ENCODE peak calls at places on chromosomes 11 and 22, in seven cellular contexts. One of them, this sample, is unnamed.
A peak's percentile ranks its signal among the peaks of the same experiment; 100 is the strongest.

GRCh38 chr11:16809901-16810668 is 71.6 kb downstream of the C11orf58 start:
- DNase-seq in AML-193: no peak
- DNase-seq in RPMI8226: no peak
- DNase-seq in GM04504: no peak
- DNase-seq in posterior vena cava: no peak
- DNase-seq in NCI-H2081: peak; percentile 17
- DNase-seq in neuronal stem cell: no peak
- DNase-seq in this sample: peak; percentile 82

GRCh38 chr11:60985991-60986915 is 14.8 kb downstream of the CD6 start:
- DNase-seq in NCI-H2081: no peak
- DNase-seq in neuronal stem cell: no peak
- DNase-seq in GM04504: no peak
- DNase-seq in RPMI8226: peak; percentile 92
- DNase-seq in AML-193: no peak
- DNase-seq in posterior vena cava: no peak
- DNase-seq in this sample: no peak

GRCh38 chr11:20474176-20474950 is 86.8 kb downstream of the PRMT3 start:
- DNase-seq in AML-193: no peak
- DNase-seq in RPMI8226: no peak
- DNase-seq in GM04504: no peak
- DNase-seq in posterior vena cava: no peak
- DNase-seq in NCI-H2081: no peak
- DNase-seq in neuronal stem cell: no peak
- DNase-seq in this sample: no peak

GRCh38 chr11:26112190-26112715 is 219.7 kb upstream of the ANO3 start:
- DNase-seq in NCI-H2081: no peak
- DNase-seq in RPMI8226: no peak
- DNase-seq in neuronal stem cell: no peak
- DNase-seq in AML-193: no peak
- DNase-seq in posterior vena cava: no peak
- DNase-seq in GM04504: no peak
- DNase-seq in this sample: no peak

GRCh38 chr11:107970049-107970448 is 38.6 kb upstream of the CUL5 start:
- DNase-seq in GM04504: no peak
- DNase-seq in RPMI8226: no peak
- DNase-seq in neuronal stem cell: no peak
- DNase-seq in posterior vena cava: no peak
- DNase-seq in AML-193: no peak
- DNase-seq in NCI-H2081: no peak
- DNase-seq in this sample: no peak

GRCh38 chr11:73269353-73270088 is 2.6 kb upstream of the P2RY6 start:
- DNase-seq in AML-193: no peak
- DNase-seq in GM04504: no peak
- DNase-seq in posterior vena cava: peak; percentile 64
- DNase-seq in RPMI8226: peak; percentile 39
- DNase-seq in neuronal stem cell: no peak
- DNase-seq in NCI-H2081: no peak
- DNase-seq in this sample: peak; percentile 82

GRCh38 chr11:86067230-86068137 is 1.4 kb downstream of the PICALM start:
- DNase-seq in AML-193: peak; percentile 72
- DNase-seq in RPMI8226: peak; percentile 32
- DNase-seq in posterior vena cava: no peak
- DNase-seq in neuronal stem cell: no peak
- DNase-seq in GM04504: no peak
- DNase-seq in NCI-H2081: no peak
- DNase-seq in this sample: no peak

GRCh38 chr22:39215430-39216142 is 29.2 kb downstream of the PDGFB start:
- DNase-seq in GM04504: no peak
- DNase-seq in NCI-H2081: no peak
- DNase-seq in AML-193: no peak
- DNase-seq in RPMI8226: no peak
- DNase-seq in posterior vena cava: peak; percentile 45
- DNase-seq in neuronal stem cell: no peak
- DNase-seq in this sample: peak; percentile 49

GRCh38 chr22:50105529-50106100 is 15.8 kb downstream of the MOV10L1 start:
- DNase-seq in NCI-H2081: no peak
- DNase-seq in posterior vena cava: peak; percentile 43
- DNase-seq in GM04504: no peak
- DNase-seq in AML-193: peak; percentile 30
- DNase-seq in neuronal stem cell: no peak
- DNase-seq in RPMI8226: peak; percentile 88
- DNase-seq in this sample: no peak

GRCh38 chr11:75204685-75205667 is 35.6 kb upstream of the TPBGL start:
- DNase-seq in NCI-H2081: peak; percentile 55
- DNase-seq in posterior vena cava: peak; percentile 96
- DNase-seq in AML-193: peak; percentile 65
- DNase-seq in RPMI8226: peak; percentile 92
- DNase-seq in neuronal stem cell: peak; percentile 84
- DNase-seq in GM04504: peak; percentile 54
- DNase-seq in this sample: no peak

GRCh38 chr11:8363924-8364323 is 100.2 kb upstream of the LMO1 start:
- DNase-seq in posterior vena cava: peak; percentile 71
- DNase-seq in RPMI8226: no peak
- DNase-seq in AML-193: no peak
- DNase-seq in NCI-H2081: no peak
- DNase-seq in neuronal stem cell: no peak
- DNase-seq in GM04504: no peak
- DNase-seq in this sample: no peak

GRCh38 chr11:46352063-46352841 is 5.0 kb downstream of the DGKZ start:
- DNase-seq in GM04504: no peak
- DNase-seq in neuronal stem cell: no peak
- DNase-seq in NCI-H2081: peak; percentile 29
- DNase-seq in posterior vena cava: peak; percentile 89
- DNase-seq in RPMI8226: no peak
- DNase-seq in AML-193: no peak
- DNase-seq in this sample: no peak

GRCh38 chr11:37811349-37811748 is 1213.3 kb upstream of the RAG2 start:
- DNase-seq in neuronal stem cell: no peak
- DNase-seq in AML-193: no peak
- DNase-seq in NCI-H2081: no peak
- DNase-seq in GM04504: no peak
- DNase-seq in posterior vena cava: peak; percentile 48
- DNase-seq in RPMI8226: no peak
- DNase-seq in this sample: no peak

GRCh38 chr22:46414704-46415103 is 79.2 kb downstream of the TRMU start:
- DNase-seq in posterior vena cava: no peak
- DNase-seq in AML-193: no peak
- DNase-seq in neuronal stem cell: no peak
- DNase-seq in GM04504: no peak
- DNase-seq in RPMI8226: no peak
- DNase-seq in NCI-H2081: no peak
- DNase-seq in this sample: no peak

GRCh38 chr11:1564535-1565172 is 7.4 kb downstream of the DUSP8 start:
- DNase-seq in neuronal stem cell: peak; percentile 56
- DNase-seq in NCI-H2081: peak; percentile 27
- DNase-seq in posterior vena cava: no peak
- DNase-seq in RPMI8226: peak; percentile 75
- DNase-seq in AML-193: no peak
- DNase-seq in GM04504: no peak
- DNase-seq in this sample: no peak

GRCh38 chr11:43547900-43548381 is 132.6 kb upstream of the HSD17B12 start:
- DNase-seq in GM04504: no peak
- DNase-seq in posterior vena cava: peak; percentile 81
- DNase-seq in AML-193: no peak
- DNase-seq in neuronal stem cell: no peak
- DNase-seq in NCI-H2081: peak; percentile 5
- DNase-seq in RPMI8226: no peak
- DNase-seq in this sample: no peak

GRCh38 chr22:27820896-27821866 is 19.6 kb upstream of the MN1 start:
- DNase-seq in AML-193: no peak
- DNase-seq in posterior vena cava: no peak
- DNase-seq in neuronal stem cell: no peak
- DNase-seq in GM04504: no peak
- DNase-seq in NCI-H2081: no peak
- DNase-seq in RPMI8226: no peak
- DNase-seq in this sample: no peak

GRCh38 chr11:87437133-87437843 is 399.6 kb downstream of the TMEM135 start:
- DNase-seq in posterior vena cava: no peak
- DNase-seq in AML-193: no peak
- DNase-seq in GM04504: no peak
- DNase-seq in RPMI8226: no peak
- DNase-seq in NCI-H2081: no peak
- DNase-seq in neuronal stem cell: no peak
- DNase-seq in this sample: no peak

GRCh38 chr11:6357222-6357621 is 33.1 kb upstream of the SMPD1 start:
- DNase-seq in RPMI8226: no peak
- DNase-seq in neuronal stem cell: no peak
- DNase-seq in AML-193: no peak
- DNase-seq in posterior vena cava: peak; percentile 93
- DNase-seq in NCI-H2081: no peak
- DNase-seq in GM04504: peak; percentile 73
- DNase-seq in this sample: no peak

GRCh38 chr11:81674211-81674610 is 1059.5 kb downstream of the FAM181B start:
- DNase-seq in GM04504: no peak
- DNase-seq in RPMI8226: no peak
- DNase-seq in NCI-H2081: no peak
- DNase-seq in AML-193: no peak
- DNase-seq in neuronal stem cell: no peak
- DNase-seq in posterior vena cava: no peak
- DNase-seq in this sample: no peak

GRCh38 chr11:3135491-3136440 is 29.3 kb downstream of the OSBPL5 start:
- DNase-seq in RPMI8226: no peak
- DNase-seq in NCI-H2081: no peak
- DNase-seq in GM04504: no peak
- DNase-seq in AML-193: no peak
- DNase-seq in neuronal stem cell: peak; percentile 55
- DNase-seq in posterior vena cava: peak; percentile 72
- DNase-seq in this sample: peak; percentile 87

This sample was measured in mesenteric fat pad.